ENCODE peak calls at places on chromosome 3, in eight cellular contexts. T, J, E, K, G, I, M and Y are unnamed samples.

GRCh38 chr3:152209060-152209459 is 59.7 kb upstream of the MBNL1 start:
- DNase-seq in K (no peak), M (no peak), J (no peak), E (no peak), I (no peak), T (no peak), G (no peak), Y (no peak)

GRCh38 chr3:183533410-183534132 is 21.9 kb downstream of the KLHL6 start:
- DNase-seq in J (no peak), G (no peak), E (no peak), M (no peak), T (no peak), K (no peak), I (no peak), Y (peak)

GRCh38 chr3:87088984-87089841 is 98.3 kb upstream of the VGLL3 start:
- DNase-seq in K (peak), J (peak), G (peak), I (no peak), T (no peak), M (peak), E (no peak), Y (peak)

GRCh38 chr3:191376742-191377141 is 46.4 kb upstream of the UTS2B start:
- DNase-seq in T (no peak), K (peak), J (no peak), G (peak), E (no peak), M (peak), I (no peak), Y (no peak)

GRCh38 chr3:140717915-140718314 is 40.1 kb downstream of the TRIM42 start:
- DNase-seq in I (no peak), J (no peak), M (no peak), E (no peak), T (no peak), K (peak), G (no peak), Y (no peak)

GRCh38 chr3:107103786-107104185 is 273.5 kb upstream of the CCDC54 start:
- DNase-seq in I (no peak), E (no peak), G (no peak), J (no peak), T (no peak), K (no peak), M (no peak), Y (no peak)

GRCh38 chr3:17573396-17573795 is 169.0 kb downstream of the TBC1D5 start:
- DNase-seq in I (no peak), G (no peak), M (no peak), K (no peak), J (no peak), E (no peak), T (no peak), Y (peak)

GRCh38 chr3:194867270-194867983 is 181.7 kb downstream of the FAM43A start:
- DNase-seq in J (peak), G (no peak), K (no peak), T (no peak), M (no peak), I (no peak), E (no peak), Y (no peak)

GRCh38 chr3:14506626-14507344 is 33.4 kb downstream of the GRIP2 start:
- DNase-seq in G (no peak), M (no peak), I (no peak), J (peak), T (no peak), K (no peak), E (no peak), Y (no peak)

GRCh38 chr3:36956155-36956554 is 11.3 kb upstream of the TRANK1 start:
- DNase-seq in T (no peak), I (no peak), M (no peak), K (no peak), J (no peak), G (no peak), E (no peak), Y (no peak)

GRCh38 chr3:32380097-32380496 is 11.6 kb upstream of the CMTM7 start:
- DNase-seq in T (no peak), J (no peak), G (no peak), I (no peak), K (no peak), E (no peak), M (no peak), Y (no peak)

GRCh38 chr3:190183121-190183520 is 62.4 kb upstream of the P3H2 start:
- DNase-seq in E (no peak), K (peak), I (no peak), T (no peak), G (peak), M (peak), J (no peak), Y (peak)

GRCh38 chr3:182182531-182182968 is 470.8 kb downstream of the SOX2 start:
- DNase-seq in J (no peak), K (no peak), I (no peak), T (no peak), M (no peak), E (no peak), G (no peak), Y (no peak)

GRCh38 chr3:49454457-49454856 is 15.6 kb upstream of the DAG1 start:
- DNase-seq in J (no peak), T (no peak), M (no peak), G (no peak), K (no peak), I (no peak), E (no peak), Y (no peak)

GRCh38 chr3:193593666-193594025 is 638 bp downstream of the OPA1 start:
- DNase-seq in J (no peak), M (peak), E (no peak), K (peak), I (no peak), G (peak), T (no peak), Y (peak)

GRCh38 chr3:8966820-8967348 is 3.6 kb upstream of the RAD18 start:
- DNase-seq in J (no peak), E (no peak), G (no peak), T (no peak), K (no peak), I (no peak), M (no peak), Y (no peak)